ENCODE peak calls at places on chromosomes 2 and 18, in six cellular contexts. P is Kasumi-1, T is COR-L47, Z is hypothalamus, J is HTR-8/SVneo, F is fibroblast of lung. E is an unnamed sample.

GRCh38 chr2:156769802-156770201 is 333.6 kb downstream of the GPD2 start:
- DNase-seq in P (no peak), T (no peak), Z (no peak), J (no peak), F (no peak), E (no peak)

GRCh38 chr18:51453594-51453993 is 256.1 kb upstream of the MEX3C start:
- DNase-seq in P (no peak), T (no peak), Z (no peak), J (no peak), F (no peak), E (no peak)

GRCh38 chr18:35088931-35089330 is 47.7 kb downstream of the MAPRE2 start:
- DNase-seq in P (no peak), T (no peak), Z (no peak), J (no peak), F (no peak), E (no peak)

GRCh38 chr2:232979871-232980461 is 33.1 kb downstream of the NGEF start:
- DNase-seq in P (no peak), T (no peak), Z (no peak), J (peak; percentile 79), F (peak; percentile 50), E (peak; percentile 74)

GRCh38 chr2:105125428-105125827 is 87.6 kb downstream of the MRPS9 start:
- DNase-seq in P (no peak), T (no peak), Z (no peak), J (no peak), F (no peak), E (no peak)

GRCh38 chr2:238265605-238266004 is 22.8 kb downstream of the PER2 start:
- DNase-seq in P (no peak), T (no peak), Z (no peak), J (no peak), F (no peak), E (no peak)

GRCh38 chr18:44880170-44880569 is 199.5 kb downstream of the SETBP1 start:
- DNase-seq in P (no peak), T (no peak), Z (no peak), J (no peak), F (peak; percentile 35), E (no peak)

GRCh38 chr2:168438553-168438952 is 17.5 kb upstream of the CERS6 start:
- DNase-seq in P (no peak), T (no peak), Z (no peak), J (no peak), F (no peak), E (no peak)

GRCh38 chr2:13193075-13193474 is 476.3 kb downstream of the TRIB2 start:
- DNase-seq in P (no peak), T (no peak), Z (no peak), J (no peak), F (peak; percentile 70), E (peak; percentile 16)

GRCh38 chr2:14340703-14341102 is 291.8 kb upstream of the LRATD1 start:
- DNase-seq in P (no peak), T (no peak), Z (no peak), J (no peak), F (no peak), E (no peak)

GRCh38 chr2:168814046-168814445 is 11.6 kb downstream of the NOSTRIN start:
- DNase-seq in P (no peak), T (no peak), Z (no peak), J (no peak), F (no peak), E (peak; percentile 78)

GRCh38 chr2:20526666-20527065 is 79.8 kb downstream of the RHOB start:
- DNase-seq in P (peak; percentile 4), T (peak; percentile 83), Z (no peak), J (no peak), F (peak; percentile 61), E (no peak)

GRCh38 chr2:23367760-23368159 is 17.2 kb upstream of the KLHL29 start:
- DNase-seq in P (no peak), T (no peak), Z (no peak), J (no peak), F (peak; percentile 67), E (no peak)

GRCh38 chr2:232352511-232353091 is 25.9 kb upstream of the ALPP start:
- DNase-seq in P (no peak), T (no peak), Z (no peak), J (no peak), F (no peak), E (no peak)

GRCh38 chr2:239269959-239270358 is 130.9 kb downstream of the HDAC4 start:
- DNase-seq in P (no peak), T (no peak), Z (no peak), J (no peak), F (no peak), E (no peak)

GRCh38 chr18:35010156-35010555 is 31.1 kb upstream of the MAPRE2 start:
- DNase-seq in P (no peak), T (no peak), Z (no peak), J (no peak), F (no peak), E (no peak)

GRCh38 chr2:237488901-237489860 is 2.1 kb downstream of the MLPH start:
- DNase-seq in P (no peak), T (peak; percentile 22), Z (no peak), J (no peak), F (no peak), E (peak; percentile 65)

GRCh38 chr2:42844366-42844765 is 52.0 kb upstream of the HAAO start:
- DNase-seq in P (no peak), T (no peak), Z (no peak), J (no peak), F (no peak), E (no peak)

GRCh38 chr2:228474466-228474865 is 293.0 kb upstream of the SPHKAP start:
- DNase-seq in P (no peak), T (no peak), Z (no peak), J (no peak), F (no peak), E (no peak)

GRCh38 chr2:117917223-117917917 is 96.5 kb downstream of the CCDC93 start:
- DNase-seq in P (peak; percentile 21), T (no peak), Z (no peak), J (no peak), F (peak; percentile 8), E (no peak)

GRCh38 chr2:88010136-88010535 is 6.2 kb downstream of the RNU2-63P start:
- DNase-seq in P (no peak), T (no peak), Z (no peak), J (no peak), F (no peak), E (no peak)

GRCh38 chr2:191800874-191801273 is 46.0 kb downstream of the CAVIN2 start:
- DNase-seq in P (no peak), T (no peak), Z (no peak), J (no peak), F (no peak), E (no peak)

GRCh38 chr2:241739651-241740050 is 5.2 kb downstream of the D2HGDH start:
- DNase-seq in P (no peak), T (no peak), Z (no peak), J (no peak), F (peak; percentile 56), E (peak; percentile 52)

GRCh38 chr2:110713508-110714362 is 18.6 kb upstream of the ACOXL start:
- DNase-seq in P (no peak), T (no peak), Z (no peak), J (no peak), F (no peak), E (no peak)

GRCh38 chr2:144152817-144153271 is 367.1 kb downstream of the ZEB2 start:
- DNase-seq in P (peak; percentile 91), T (no peak), Z (no peak), J (no peak), F (peak; percentile 59), E (peak; percentile 45)

GRCh38 chr2:19574788-19575260 is 216.4 kb upstream of the OSR1 start:
- DNase-seq in P (no peak), T (no peak), Z (no peak), J (peak; percentile 19), F (peak; percentile 85), E (peak; percentile 81)

GRCh38 chr18:59357928-59358327 is 1.1 kb downstream of the LMAN1 start:
- DNase-seq in P (no peak), T (no peak), Z (no peak), J (peak; percentile 29), F (peak; percentile 65), E (peak; percentile 77)

E was measured in astrocyte of the spinal cord.